ENCODE peak calls at places on chromosomes 2 and 18, in nine cellular contexts. J is naive B cell; U is activated T-helper 1 cell treated with anti-CD3 and anti-CD28 coated beads, Interleukin-2, amount 50 U/mL, for 16 hours; S is SIG-M5; Z is activated CD4-positive, alpha-beta T cell treated with anti-CD3 and anti-CD28 coated beads, Interleukin-2, amount 50 U/mL, for 48 hours; H is NCI-H446; C is T-cell; T is lower leg skin; D is iPS DF 19.7. K is an unnamed sample.

GRCh38 chr2:119228964-119229363 is 5.3 kb downstream of the STEAP3 start:
- DNase-seq in J (no peak), U (no peak), S (no peak), Z (no peak), H (no peak), C (no peak), T (no peak), D (no peak), K (no peak)

GRCh38 chr2:235543126-235543750 is 49.4 kb downstream of the AGAP1 start:
- DNase-seq in J (no peak), U (no peak), S (no peak), Z (peak), H (no peak), C (no peak), T (no peak), D (no peak), K (no peak)

GRCh38 chr2:164014068-164014577 is 278.3 kb upstream of the FIGN start:
- DNase-seq in J (no peak), U (no peak), S (no peak), Z (no peak), H (peak), C (no peak), T (no peak), D (no peak), K (no peak)

GRCh38 chr2:45759310-45759851 is 107.9 kb downstream of the PRKCE start:
- DNase-seq in J (no peak), U (no peak), S (no peak), Z (no peak), H (peak), C (no peak), T (peak), D (no peak), K (no peak)

GRCh38 chr18:189254-189653 is 30.9 kb downstream of the USP14 start:
- DNase-seq in J (no peak), U (no peak), S (no peak), Z (no peak), H (no peak), C (no peak), T (no peak), D (no peak), K (no peak)

GRCh38 chr2:146041291-146041868 is 1521.5 kb upstream of the ZEB2 start:
- DNase-seq in J (no peak), U (no peak), S (no peak), Z (no peak), H (no peak), C (no peak), T (no peak), D (no peak), K (no peak)

GRCh38 chr2:39202639-39203369 is 41.0 kb downstream of the CDKL4 start:
- DNase-seq in J (no peak), U (no peak), S (no peak), Z (no peak), H (no peak), C (no peak), T (no peak), D (peak), K (no peak)

GRCh38 chr2:221346411-221346810 is 225.7 kb downstream of the EPHA4 start:
- DNase-seq in J (no peak), U (no peak), S (no peak), Z (no peak), H (peak), C (no peak), T (no peak), D (no peak), K (no peak)

GRCh38 chr18:52531836-52532235 is 191.8 kb downstream of the DCC start:
- DNase-seq in J (no peak), U (no peak), S (no peak), Z (no peak), H (no peak), C (no peak), T (no peak), D (no peak), K (no peak)

GRCh38 chr18:49734836-49735235 is 78.5 kb downstream of the ACAA2 start:
- DNase-seq in J (no peak), U (no peak), S (no peak), Z (no peak), H (no peak), C (no peak), T (no peak), D (no peak), K (no peak)

GRCh38 chr2:19532797-19533196 is 174.4 kb upstream of the OSR1 start:
- DNase-seq in J (no peak), U (no peak), S (no peak), Z (no peak), H (no peak), C (no peak), T (no peak), D (no peak), K (no peak)

GRCh38 chr2:158464426-158465281 is 7.9 kb downstream of the PKP4 start:
- DNase-seq in J (no peak), U (no peak), S (no peak), Z (no peak), H (no peak), C (no peak), T (no peak), D (no peak), K (no peak)

GRCh38 chr18:70132999-70133398 is 72.5 kb downstream of the RTTN start:
- DNase-seq in J (no peak), U (no peak), S (no peak), Z (no peak), H (no peak), C (no peak), T (no peak), D (no peak), K (no peak)

GRCh38 chr2:206115026-206115578 is 29.1 kb upstream of the INO80D start:
- DNase-seq in J (no peak), U (no peak), S (no peak), Z (no peak), H (no peak), C (no peak), T (no peak), D (no peak), K (no peak)

GRCh38 chr2:36554531-36554930 is 43.4 kb downstream of the FEZ2 start:
- DNase-seq in J (no peak), U (no peak), S (no peak), Z (no peak), H (no peak), C (no peak), T (no peak), D (no peak), K (no peak)

GRCh38 chr2:178072383-178073301 is at the start of gene PDE11A:
- DNase-seq in J (no peak), U (no peak), S (no peak), Z (peak), H (peak), C (peak), T (peak), D (peak), K (peak)

GRCh38 chr2:211014376-211014775 is 458.0 kb downstream of the CPS1 start:
- DNase-seq in J (no peak), U (no peak), S (no peak), Z (no peak), H (no peak), C (no peak), T (no peak), D (no peak), K (no peak)

GRCh38 chr2:234491897-234492296 is 5.0 kb downstream of the ARL4C start:
- DNase-seq in J (no peak), U (no peak), S (no peak), Z (no peak), H (no peak), C (peak), T (peak), D (no peak), K (no peak)

GRCh38 chr18:11761553-11761952 is 72.5 kb downstream of the GNAL start:
- DNase-seq in J (no peak), U (no peak), S (no peak), Z (no peak), H (no peak), C (no peak), T (no peak), D (peak), K (no peak)

GRCh38 chr2:64889803-64890202 is 99.4 kb upstream of the SLC1A4 start:
- DNase-seq in J (no peak), U (no peak), S (no peak), Z (no peak), H (no peak), C (no peak), T (peak), D (no peak), K (no peak)

K was measured in activated naive CD8-positive, alpha-beta T cell treated with anti-CD3 and anti-CD28 coated beads for 36 hours.